ENCODE peak calls at places on chromosomes 16 and 17, in six cellular contexts. X is IMR-90, F is neuronal stem cell, K is H1, T is trophoblast cell, N is H9. D is an unnamed sample. For H3K4me1, the result is how much of the 10 kb centered on the place peaks cover.

GRCh38 chr17:80461527-80462166 is 14.8 kb downstream of the NPTX1 start:
- DNase-seq in N (peak), F (no peak), K (no peak), T (no peak), X (no peak), D (no peak)

GRCh38 chr16:77434365-77435239 is at the start of gene ADAMTS18:
- DNase-seq in F (peak), N (peak), K (peak), X (no peak), T (no peak), D (no peak)

GRCh38 chr16:3716831-3717234 is 491 bp downstream of the TRAP1 start:
- DNase-seq in F (peak), T (peak), X (no peak), K (no peak), N (no peak), D (peak)

GRCh38 chr17:21823130-21823529 is 130.8 kb downstream of the KCNJ18 start:
- DNase-seq in X (no peak), T (no peak), K (no peak), F (no peak), N (no peak), D (no peak)

GRCh38 chr16:11181242-11181888 is 74.6 kb downstream of the SOCS1 start:
- DNase-seq in F (no peak), K (no peak), T (no peak), X (no peak), N (no peak), D (no peak)

GRCh38 chr17:78697122-78697845 is 84.8 kb downstream of the CYTH1 start:
- DNase-seq in K (no peak), N (no peak), F (no peak), X (peak), T (no peak), D (no peak)

GRCh38 chr17:42312285-42313130 is 24.2 kb downstream of the STAT5A start:
- DNase-seq in N (peak), K (peak), F (peak), X (peak), T (peak), D (peak)

GRCh38 chr16:22787456-22788189 is 26.3 kb upstream of the HS3ST2 start:
- DNase-seq in F (no peak), K (no peak), X (peak), N (no peak), T (no peak), D (no peak)

GRCh38 chr16:9077001-9077809 is 14.2 kb upstream of the HAPSTR1 start:
- DNase-seq in F (no peak), T (peak), N (no peak), X (peak), K (no peak), D (peak)

GRCh38 chr17:50686494-50687199 is 21.1 kb downstream of the ANKRD40 start:
- DNase-seq in K (no peak), F (no peak), N (no peak), X (peak), T (peak), D (peak)

GRCh38 chr16:89150090-89150835 is 21.3 kb upstream of the CDH15 start:
- DNase-seq in K (no peak), F (no peak), N (no peak), X (no peak), T (peak), D (no peak)

GRCh38 chr17:80838381-80839345 is 153.0 kb upstream of the CHMP6 start:
- DNase-seq in X (no peak), K (no peak), F (no peak), T (no peak), N (no peak), D (no peak)

GRCh38 chr17:72788950-72789585 is 303.4 kb downstream of the SLC39A11 start:
- DNase-seq in T (peak), F (no peak), K (no peak), X (peak), N (no peak), D (peak)

GRCh38 chr16:56211471-56211944 is 20.2 kb downstream of the GNAO1 start:
- DNase-seq in T (no peak), K (no peak), X (no peak), N (no peak), F (no peak), D (peak)

GRCh38 chr17:76872221-76872873 is 4.1 kb downstream of the MGAT5B start:
- DNase-seq in X (peak), K (no peak), N (no peak), T (peak), F (no peak), D (peak)

GRCh38 chr16:85182774-85183173 is 70.5 kb upstream of the CIBAR2 start:
- DNase-seq in N (no peak), K (no peak), X (no peak), T (no peak), F (no peak), D (no peak)

GRCh38 chr16:11429113-11429512 is 83.9 kb downstream of the RMI2 start:
- DNase-seq in N (no peak), X (no peak), F (no peak), T (no peak), K (no peak), D (no peak)

GRCh38 chr16:46920402-46921068 is 36.4 kb downstream of the GPT2 start:
- DNase-seq in N (no peak), T (peak), F (no peak), X (no peak), K (no peak), D (no peak)

GRCh38 chr17:74085434-74085833 is 118.0 kb upstream of the RPL38 start:
- DNase-seq in T (no peak), X (no peak), N (peak), F (no peak), K (peak), D (no peak)

GRCh38 chr16:15494231-15494630 is 59.8 kb downstream of the BMERB1 start:
- DNase-seq in X (peak), K (no peak), T (no peak), N (no peak), F (no peak), D (peak)

GRCh38 chr17:61280851-61281250 is 118.8 kb upstream of the TBX2 start:
- DNase-seq in X (no peak), F (no peak), K (no peak), N (no peak), T (no peak), D (no peak)

GRCh38 chr17:59154335-59154720 is 658 bp downstream of the SKA2 start:
- DNase-seq in F (peak), N (no peak), T (peak), X (peak), K (peak), D (peak)

GRCh38 chr17:80504671-80505413 is 28.4 kb upstream of the NPTX1 start:
- DNase-seq in F (no peak), N (no peak), K (no peak), X (peak), T (peak), D (peak)

GRCh38 chr17:28716740-28717577 is 709 bp downstream of the RAB34 start:
- DNase-seq in T (peak), F (peak), X (peak), K (no peak), N (peak), D (peak)
- H2BK5ac ChIP-seq in T (peak), F (peak), X (peak), K (peak), N (no peak), D (peak)

GRCh38 chr17:3897731-3898130 is 4.9 kb upstream of the CAMKK1 start:
- DNase-seq in X (no peak), T (no peak), N (no peak), K (no peak), F (no peak), D (no peak)
- H3K14ac ChIP-seq in X (no peak), T (no peak), N (no peak), K (no peak), F (no peak), D (no peak)

GRCh38 chr17:564526-564925 is 150.1 kb downstream of the VPS53 start:
- DNase-seq in N (no peak), F (no peak), K (no peak), T (peak), X (no peak), D (no peak)
- H3K4me1 ChIP-seq in N (under half), F (under half), K (under half), T (under half), X (under half), D (under half)

GRCh38 chr17:7216242-7217112 is 3.2 kb downstream of the DLG4 start:
- DNase-seq in F (no peak), K (no peak), X (no peak), N (no peak), T (no peak), D (no peak)

GRCh38 chr17:7215136-7215638 is 4.4 kb downstream of the DLG4 start:
- DNase-seq in F (no peak), K (no peak), N (no peak), X (no peak), T (no peak), D (no peak)

GRCh38 chr17:7214300-7215135 is 5.1 kb downstream of the DLG4 start:
- DNase-seq in X (peak), K (peak), F (peak), N (peak), T (peak), D (peak)

GRCh38 chr17:7217113-7217987 is 2.3 kb downstream of the DLG4 start:
- DNase-seq in F (no peak), K (peak), T (no peak), N (peak), X (peak), D (peak)

DNA sequence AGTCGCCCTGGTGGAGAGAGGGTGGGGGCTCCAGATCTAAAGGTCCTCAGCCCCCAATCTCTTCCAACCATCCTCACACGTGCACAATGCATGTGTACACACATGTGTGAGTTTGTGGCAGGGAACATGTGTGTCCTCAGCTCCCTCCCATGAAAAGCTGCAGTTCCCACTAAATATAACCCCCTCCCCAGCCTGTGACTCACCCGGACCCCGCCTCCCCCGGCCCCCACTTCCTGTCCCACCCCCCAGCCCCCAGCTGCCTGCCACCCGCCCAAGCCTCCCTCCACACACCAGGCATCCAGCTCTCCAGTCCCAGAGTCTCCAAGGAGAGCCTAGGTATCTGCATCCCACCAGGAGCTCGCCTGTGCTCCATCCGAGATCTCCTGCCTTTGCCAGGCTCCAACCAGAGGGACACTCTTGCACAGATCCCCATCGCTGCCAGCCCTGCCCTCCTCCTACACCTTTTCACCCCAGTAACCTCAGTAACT is 3.9 kb downstream of the DLG4 start:
- DNase-seq in K (no peak), N (peak), T (no peak), X (peak), F (no peak), D (peak)
- H2BK5ac ChIP-seq in K (peak), N (no peak), T (no peak), X (peak), F (peak), D (no peak)

GRCh38 chr17:55168970-55169687 is 95.6 kb upstream of the HLF start:
- DNase-seq in F (no peak), X (no peak), T (no peak), N (no peak), K (no peak), D (no peak)

GRCh38 chr17:55166506-55166905 is 98.3 kb upstream of the HLF start:
- DNase-seq in F (no peak), K (no peak), N (no peak), T (no peak), X (no peak), D (no peak)

GRCh38 chr17:55163408-55163807 is 101.4 kb upstream of the HLF start:
- DNase-seq in X (no peak), K (no peak), T (no peak), F (no peak), N (no peak), D (no peak)

GRCh38 chr17:55171634-55172328 is 93.0 kb upstream of the HLF start:
- DNase-seq in K (no peak), X (no peak), F (no peak), N (no peak), T (no peak), D (no peak)

GRCh38 chr17:55167024-55167721 is 97.6 kb upstream of the HLF start:
- DNase-seq in X (no peak), F (no peak), T (no peak), N (no peak), K (no peak), D (no peak)
- H3K14ac ChIP-seq in X (no peak), F (no peak), T (no peak), N (no peak), K (no peak), D (no peak)